ENCODE peak calls at places on chromosomes 2 and 18, in eight cellular contexts. J is H1, R is WERI-Rb-1, W is AG04450, O is astrocyte of the spinal cord, A is mucosa of descending colon, L is uterus, X is fibroblast of lung. N is an unnamed sample.

GRCh38 chr2:188604579-188604978 is 312.9 kb downstream of the GULP1 start:
- DNase-seq in J (no peak), R (no peak), W (no peak), O (no peak), A (no peak), L (no peak), X (no peak), N (no peak)

GRCh38 chr18:31950620-31951019 is 7.7 kb upstream of the TRAPPC8 start:
- DNase-seq in J (no peak), R (no peak), W (no peak), O (no peak), A (no peak), L (no peak), X (no peak), N (no peak)

GRCh38 chr2:220855296-220855695 is 716.8 kb downstream of the EPHA4 start:
- DNase-seq in J (no peak), R (peak; percentile 54), W (no peak), O (peak; percentile 47), A (no peak), L (no peak), X (peak; percentile 84), N (no peak)

GRCh38 chr2:224400886-224401632 is 848 bp downstream of the FAM124B start:
- DNase-seq in J (no peak), R (no peak), W (no peak), O (no peak), A (no peak), L (no peak), X (no peak), N (no peak)

GRCh38 chr2:232543928-232544631 is 4.6 kb downstream of the CHRNG start:
- DNase-seq in J (no peak), R (no peak), W (no peak), O (no peak), A (no peak), L (peak; percentile 8), X (no peak), N (no peak)

GRCh38 chr2:205060269-205060668 is 515.0 kb downstream of the PARD3B start:
- DNase-seq in J (no peak), R (no peak), W (peak; percentile 51), O (peak; percentile 70), A (no peak), L (no peak), X (peak; percentile 84), N (no peak)

GRCh38 chr2:62194558-62195420 is 1.1 kb upstream of the B3GNT2 start:
- DNase-seq in J (no peak), R (no peak), W (no peak), O (no peak), A (peak; percentile 71), L (peak; percentile 26), X (no peak), N (peak; percentile 56)

GRCh38 chr2:102030502-102030854 is 38.7 kb downstream of the IL1R2 start:
- DNase-seq in J (no peak), R (no peak), W (no peak), O (no peak), A (no peak), L (no peak), X (no peak), N (no peak)

GRCh38 chr2:46964835-46965560 is 49.4 kb upstream of the MCFD2 start:
- DNase-seq in J (no peak), R (no peak), W (no peak), O (peak; percentile 45), A (no peak), L (no peak), X (peak; percentile 78), N (no peak)

GRCh38 chr2:74957886-74958276 is 562 bp upstream of the POLE4 start:
- DNase-seq in J (no peak), R (no peak), W (no peak), O (no peak), A (no peak), L (no peak), X (no peak), N (no peak)

GRCh38 chr2:53422979-53423378 is 344.6 kb upstream of the CHAC2 start:
- DNase-seq in J (peak; percentile 27), R (peak; percentile 75), W (no peak), O (peak; percentile 62), A (no peak), L (no peak), X (peak; percentile 46), N (peak; percentile 67)

GRCh38 chr2:207184348-207184747 is 18.6 kb upstream of the KLF7 start:
- DNase-seq in J (no peak), R (no peak), W (no peak), O (peak; percentile 46), A (no peak), L (no peak), X (peak; percentile 86), N (no peak)

GRCh38 chr2:15764683-15765011 is 173.0 kb downstream of the DDX1 start:
- DNase-seq in J (no peak), R (no peak), W (no peak), O (no peak), A (no peak), L (no peak), X (no peak), N (no peak)

GRCh38 chr2:210224660-210225460 is at the start of gene ACADL:
- DNase-seq in J (no peak), R (no peak), W (no peak), O (peak; percentile 12), A (peak; percentile 59), L (peak; percentile 25), X (peak; percentile 54), N (no peak)

GRCh38 chr2:47510745-47511144 is 107.8 kb downstream of the MSH2 start:
- DNase-seq in J (no peak), R (no peak), W (no peak), O (no peak), A (no peak), L (no peak), X (no peak), N (no peak)

GRCh38 chr2:179861777-179862117 is 335 bp upstream of the ZNF385B start:
- DNase-seq in J (no peak), R (no peak), W (no peak), O (peak; percentile 22), A (no peak), L (peak; percentile 11), X (peak; percentile 29), N (no peak)

GRCh38 chr2:23446916-23447315 is 61.9 kb downstream of the KLHL29 start:
- DNase-seq in J (no peak), R (no peak), W (no peak), O (no peak), A (no peak), L (no peak), X (no peak), N (no peak)

GRCh38 chr18:48093104-48093503 is 162.6 kb upstream of the SMAD2 start:
- DNase-seq in J (no peak), R (no peak), W (no peak), O (no peak), A (no peak), L (no peak), X (no peak), N (no peak)

GRCh38 chr2:168277276-168277675 is 29.9 kb upstream of the STK39 start:
- DNase-seq in J (no peak), R (no peak), W (no peak), O (no peak), A (no peak), L (no peak), X (no peak), N (no peak)

DNA sequence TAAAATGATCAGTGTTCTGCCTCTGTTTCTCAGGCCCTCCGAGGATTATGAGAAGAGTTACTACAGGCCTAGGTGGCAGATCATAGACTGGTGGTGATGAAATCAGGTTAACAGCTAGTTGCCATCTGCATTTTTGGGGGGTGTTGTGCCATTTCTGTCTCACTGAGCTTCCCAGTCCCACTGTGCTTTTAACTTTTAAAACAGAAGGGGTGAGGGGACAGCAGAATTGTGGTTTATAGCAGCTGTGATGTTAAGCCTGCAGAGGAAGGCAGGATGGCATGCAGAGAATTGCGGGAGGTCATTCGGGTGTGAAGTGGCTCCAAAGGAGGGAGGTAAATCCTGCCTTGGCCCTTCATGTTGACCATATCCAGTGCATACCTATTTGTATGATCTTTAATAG is 5.0 kb downstream of the CAB39 start:
- DNase-seq in J (no peak), R (no peak), W (no peak), O (no peak), A (no peak), L (no peak), X (peak; percentile 50), N (peak; percentile 30)
- H3K4me3 ChIP-seq in J (peak overlapping the region; percentile 29), R (no peak overlapping the region), W (no peak overlapping the region), O (no peak overlapping the region), A (no peak overlapping the region), L (no peak overlapping the region), X (no peak overlapping the region), N (peak overlapping the region; percentile 20)

DNA sequence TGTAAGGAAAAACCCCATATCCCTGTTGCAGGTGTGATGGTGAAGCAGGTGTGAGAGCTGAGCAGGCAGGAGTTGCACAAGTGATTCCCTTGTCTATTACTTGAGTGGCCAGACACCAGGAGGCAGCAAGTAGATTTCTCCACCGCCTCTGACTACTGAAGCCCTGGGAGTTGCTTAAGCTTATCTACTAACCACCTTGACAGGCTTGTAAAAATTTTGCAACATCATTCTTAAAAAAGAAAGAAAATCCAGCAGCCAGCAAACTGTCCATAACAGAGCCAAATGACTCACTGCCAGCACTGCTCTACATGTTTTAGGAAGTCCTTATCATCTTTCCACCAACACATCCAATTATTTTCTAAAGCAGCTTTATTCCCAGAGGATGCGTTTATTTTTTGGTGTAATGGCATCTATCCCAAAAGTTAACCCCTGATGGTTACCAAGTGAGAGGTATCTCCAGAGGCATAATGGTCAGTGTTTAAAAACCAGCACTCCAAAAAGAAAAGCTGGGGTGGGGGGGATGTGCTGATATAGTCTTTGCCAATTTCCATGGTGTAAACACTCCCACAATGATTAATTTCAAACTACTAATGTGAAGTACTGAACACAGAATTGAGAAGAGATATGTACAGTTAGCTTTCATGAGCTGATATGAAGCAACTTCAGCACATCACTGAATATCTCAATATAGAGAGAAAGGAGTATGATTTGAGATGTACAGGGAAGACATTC is 16.3 kb upstream of the GPR39 start:
- DNase-seq in J (no peak), R (no peak), W (peak; percentile 18), O (no peak), A (no peak), L (peak; percentile 47), X (peak; percentile 95), N (no peak)
- TF ChIP-seq CTCF in J (no peak), R (no peak), W (peak; percentile 20), O (no peak), A (no peak), L (no peak), X (no peak), N (no peak)

DNA sequence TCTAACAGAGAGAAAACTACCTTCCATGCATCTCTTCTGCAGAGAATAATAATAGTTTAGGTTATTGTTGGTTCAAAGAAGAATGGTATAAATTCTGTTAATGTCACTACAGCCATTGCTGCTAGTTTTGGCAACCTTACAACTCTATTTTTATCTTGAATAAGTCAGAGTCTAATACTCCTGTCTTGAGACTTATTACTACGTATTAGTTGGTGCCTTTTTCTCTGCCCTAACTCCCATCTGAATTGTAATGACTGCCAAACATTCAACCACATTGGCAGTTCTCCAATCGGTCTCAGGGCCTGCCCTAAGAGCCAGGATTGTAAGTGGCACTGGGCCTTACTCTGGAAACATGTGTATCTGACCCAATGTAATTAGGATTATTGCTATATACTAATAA is 178.3 kb upstream of the PIEZO2 start:
- DNase-seq in J (no peak), R (no peak), W (no peak), O (peak; percentile 60), A (no peak), L (no peak), X (peak; percentile 75), N (no peak)
- H3K4me3 ChIP-seq in J (no peak overlapping the region), R (no peak overlapping the region), W (no peak overlapping the region), O (no peak overlapping the region), A (no peak overlapping the region), L (no peak overlapping the region), X (no peak overlapping the region), N (no peak overlapping the region)

GRCh38 chr2:28956415-28956826 is 24.7 kb upstream of the TOGARAM2 start:
- DNase-seq in J (peak; percentile 51), R (peak; percentile 46), W (no peak), O (no peak), A (no peak), L (no peak), X (peak; percentile 32), N (peak; percentile 47)
- TF ChIP-seq CTCF in J (peak; percentile 34), R (peak; percentile 40), W (peak; percentile 52), O (peak; percentile 40), A (no peak), L (no peak), X (peak; percentile 36), N (no peak)

N was measured in GM12865.